ENCODE peak calls at places on chromosomes 6 and 20, in ten cellular contexts. F is substantia nigra; A is CD8-positive, alpha-beta memory T cell; D is hepatocyte; W is kidney glomerular epithelial cell; L is effector memory CD4-positive, alpha-beta T cell; E is fibroblast of lung; N is HTR-8/SVneo; H is psoas muscle; V is T-helper 22 cell. T is an unnamed sample.
A peak's percentile ranks its signal among the peaks of the same experiment; 100 is the strongest.

GRCh38 chr6:33628401-33628964 is 7.4 kb downstream of the ITPR3 start:
- DNase-seq in F (no peak), A (no peak), N (no peak), H (no peak), L (no peak), E (no peak), W (no peak), D (no peak), V (no peak), T (peak; percentile 27)

GRCh38 chr20:60589624-60590023 is 631.4 kb downstream of the CDH26 start:
- DNase-seq in A (no peak), V (no peak), W (no peak), D (peak; percentile 34), E (peak; percentile 45), F (no peak), N (peak; percentile 31), L (no peak), H (no peak), T (no peak)

GRCh38 chr20:53389516-53389915 is 204.1 kb downstream of the ZNF217 start:
- DNase-seq in H (no peak), A (no peak), N (no peak), L (no peak), F (no peak), D (no peak), W (no peak), E (no peak), V (no peak), T (no peak)

GRCh38 chr6:116400376-116400775 is 29.6 kb downstream of the DSE start:
- DNase-seq in D (no peak), W (no peak), F (no peak), V (no peak), A (no peak), H (no peak), E (no peak), N (no peak), L (no peak), T (no peak)

GRCh38 chr20:63536241-63536977 is 767 bp downstream of the PTK6 start:
- DNase-seq in N (no peak), A (no peak), F (no peak), V (no peak), W (no peak), E (peak; percentile 28), D (no peak), L (no peak), H (no peak), T (no peak)

GRCh38 chr20:40960521-40960956 is 68.1 kb upstream of the TOP1 start:
- DNase-seq in N (no peak), E (no peak), H (no peak), A (no peak), W (no peak), V (no peak), F (no peak), L (no peak), D (no peak), T (no peak)

GRCh38 chr6:92892626-92893025 is 526.7 kb downstream of the EPHA7 start:
- DNase-seq in L (no peak), H (no peak), W (no peak), D (no peak), A (no peak), E (peak; percentile 37), V (no peak), N (no peak), F (no peak), T (no peak)

GRCh38 chr20:14612389-14612788 is 275.0 kb upstream of the FLRT3 start:
- DNase-seq in W (no peak), F (no peak), D (no peak), L (no peak), H (no peak), N (no peak), A (no peak), V (no peak), E (peak; percentile 89), T (no peak)

GRCh38 chr20:47502801-47503239 is 1.1 kb downstream of the NCOA3 start:
- DNase-seq in A (peak; percentile 40), D (peak; percentile 37), W (peak; percentile 37), N (peak; percentile 72), H (no peak), E (peak; percentile 54), V (no peak), F (no peak), L (no peak), T (no peak)

GRCh38 chr6:42929928-42930360 is 664 bp downstream of the CNPY3 start:
- DNase-seq in W (peak; percentile 84), H (no peak), N (peak; percentile 61), L (peak; percentile 39), V (peak; percentile 50), F (no peak), A (no peak), D (peak; percentile 78), E (peak; percentile 79), T (peak; percentile 48)

GRCh38 chr20:50510706-50511401 is 671 bp downstream of the PTPN1 start:
- DNase-seq in H (peak; percentile 66), E (no peak), F (no peak), L (no peak), A (no peak), N (no peak), V (peak; percentile 2), W (no peak), D (peak; percentile 32), T (peak; percentile 58)

GRCh38 chr6:36120979-36121706 is 9.2 kb upstream of the MAPK13 start:
- DNase-seq in F (no peak), D (peak; percentile 70), E (peak; percentile 42), A (peak; percentile 38), V (peak; percentile 37), N (no peak), L (peak; percentile 39), W (no peak), H (peak; percentile 70), T (no peak)

GRCh38 chr20:12179692-12180091 is 262.0 kb downstream of the BTBD3 start:
- DNase-seq in V (no peak), A (no peak), L (no peak), F (no peak), E (no peak), W (no peak), N (no peak), D (no peak), H (no peak), T (no peak)

GRCh38 chr6:138162104-138162946 is 586 bp downstream of the ARFGEF3 start:
- DNase-seq in D (peak; percentile 28), W (peak; percentile 16), V (no peak), N (no peak), L (no peak), E (peak; percentile 1), F (no peak), H (no peak), A (no peak), T (peak; percentile 42)

GRCh38 chr6:22784611-22785010 is 215.2 kb downstream of the HDGFL1 start:
- DNase-seq in L (no peak), W (no peak), F (no peak), D (peak; percentile 17), A (no peak), E (peak; percentile 40), V (no peak), N (no peak), H (no peak), T (no peak)

T was measured in pancreas.